ENCODE peak calls at places on chromosomes 6 and 20, in six cellular contexts. I, G, X, B, D and C are unnamed samples. For H3K9me3, the result is how much of the 10 kb centered on the place peaks cover.

GRCh38 chr20:33945391-33946079 is 48.2 kb upstream of the RALY start:
- DNase-seq in I (peak), G (no peak), X (no peak), B (no peak), D (no peak), C (no peak)

GRCh38 chr6:90350689-90351554 is 54.3 kb upstream of the BACH2 start:
- DNase-seq in I (no peak), G (no peak), X (no peak), B (no peak), D (no peak), C (no peak)

GRCh38 chr6:88339816-88340215 is 173.7 kb upstream of the CNR1 start:
- DNase-seq in I (no peak), G (no peak), X (no peak), B (no peak), D (no peak), C (no peak)

GRCh38 chr6:3227363-3228045 is at the start of gene TUBB2B:
- DNase-seq in I (no peak), G (no peak), X (peak), B (peak), D (no peak), C (no peak)

GRCh38 chr20:51750037-51750769 is 18.0 kb downstream of the ATP9A start:
- DNase-seq in I (peak), G (peak), X (peak), B (no peak), D (peak), C (no peak)

GRCh38 chr20:38181207-38181693 is 16.2 kb upstream of the TGM2 start:
- DNase-seq in I (no peak), G (no peak), X (no peak), B (no peak), D (no peak), C (no peak)

GRCh38 chr6:138162104-138162946 is 586 bp downstream of the ARFGEF3 start:
- DNase-seq in I (no peak), G (no peak), X (peak), B (no peak), D (peak), C (no peak)

GRCh38 chr6:158705386-158706126 is 55.7 kb downstream of the SYTL3 start:
- DNase-seq in I (no peak), G (no peak), X (no peak), B (no peak), D (no peak), C (no peak)

GRCh38 chr20:12936020-12936419 is 72.8 kb upstream of the SPTLC3 start:
- DNase-seq in I (no peak), G (no peak), X (no peak), B (no peak), D (no peak), C (no peak)

GRCh38 chr20:32457476-32457986 is 99.4 kb downstream of the ASXL1 start:
- DNase-seq in I (no peak), G (no peak), X (peak), B (peak), D (peak), C (no peak)

GRCh38 chr6:7249391-7249790 is 63.6 kb downstream of the SSR1 start:
- DNase-seq in I (no peak), G (no peak), X (no peak), B (no peak), D (no peak), C (no peak)

GRCh38 chr6:139423037-139423698 is 48.7 kb upstream of the CITED2 start:
- DNase-seq in I (no peak), G (no peak), X (no peak), B (no peak), D (no peak), C (no peak)

GRCh38 chr6:90790696-90791095 is 203.8 kb upstream of the MAP3K7 start:
- DNase-seq in I (peak), G (no peak), X (no peak), B (no peak), D (no peak), C (no peak)

GRCh38 chr6:29510746-29511300 is 23.1 kb upstream of the MAS1L start:
- DNase-seq in I (no peak), G (no peak), X (no peak), B (no peak), D (no peak), C (no peak)

GRCh38 chr20:58626076-58626475 is 25.0 kb upstream of the STX16 start:
- DNase-seq in I (no peak), G (no peak), X (no peak), B (no peak), D (no peak), C (no peak)

GRCh38 chr20:8021541-8022269 is 2.1 kb upstream of the TMX4 start:
- DNase-seq in I (no peak), G (no peak), X (no peak), B (no peak), D (no peak), C (no peak)

GRCh38 chr6:32825966-32826365 is 9.2 kb upstream of the HLA-DOB start:
- DNase-seq in I (no peak), G (no peak), X (no peak), B (no peak), D (no peak), C (no peak)

GRCh38 chr20:20551409-20551808 is 161.0 kb downstream of the RALGAPA2 start:
- DNase-seq in I (no peak), G (no peak), X (no peak), B (no peak), D (no peak), C (no peak)

GRCh38 chr6:82370788-82371187 is 7.2 kb downstream of the TPBG start:
- DNase-seq in I (no peak), G (no peak), X (no peak), B (no peak), D (no peak), C (no peak)

GRCh38 chr6:124679392-124679791 is 282.8 kb upstream of the RNF217 start:
- DNase-seq in I (no peak), G (no peak), X (no peak), B (no peak), D (no peak), C (no peak)

GRCh38 chr6:128993161-128993560 is 110.2 kb downstream of the LAMA2 start:
- DNase-seq in I (no peak), G (no peak), X (no peak), B (no peak), D (no peak), C (no peak)

GRCh38 chr6:128997880-128998279 is 114.9 kb downstream of the LAMA2 start:
- DNase-seq in I (no peak), G (no peak), X (no peak), B (no peak), D (no peak), C (no peak)
- H3K9me3 ChIP-seq in I (under half), G (under half), X (under half), B (under half), D (under half), C (under half)

GRCh38 chr6:110509617-110510231 is 33.3 kb upstream of the SLC22A16 start:
- DNase-seq in I (no peak), G (no peak), X (no peak), B (no peak), D (no peak), C (no peak)
- H3K9me3 ChIP-seq in I (under half), G (under half), X (under half), B (under half), D (under half), C (under half)

DNA sequence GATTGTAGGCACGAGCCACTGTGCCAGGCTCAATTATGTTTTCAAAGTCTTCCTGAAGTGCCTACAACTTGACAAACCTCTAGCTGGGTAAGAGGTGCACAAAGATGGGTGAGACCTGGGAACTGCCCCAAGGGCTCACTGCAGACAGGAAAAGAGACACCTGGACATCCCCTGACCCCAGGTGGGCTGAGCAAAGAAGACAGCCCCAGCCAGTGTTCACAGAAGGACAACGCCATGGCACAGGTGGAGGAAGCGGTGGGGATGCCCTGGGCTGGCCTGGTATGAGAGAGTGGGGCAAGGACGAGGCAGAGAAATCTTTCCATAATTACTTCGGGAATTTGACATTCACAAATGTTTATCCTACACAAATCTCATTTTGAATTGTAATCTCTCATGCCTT is 278.9 kb downstream of the SMOC2 start:
- DNase-seq in I (no peak), G (no peak), X (no peak), B (no peak), D (no peak), C (no peak)
- H3K9me3 ChIP-seq in I (half or more), G (under half), X (under half), B (under half), D (under half), C (under half)

DNA sequence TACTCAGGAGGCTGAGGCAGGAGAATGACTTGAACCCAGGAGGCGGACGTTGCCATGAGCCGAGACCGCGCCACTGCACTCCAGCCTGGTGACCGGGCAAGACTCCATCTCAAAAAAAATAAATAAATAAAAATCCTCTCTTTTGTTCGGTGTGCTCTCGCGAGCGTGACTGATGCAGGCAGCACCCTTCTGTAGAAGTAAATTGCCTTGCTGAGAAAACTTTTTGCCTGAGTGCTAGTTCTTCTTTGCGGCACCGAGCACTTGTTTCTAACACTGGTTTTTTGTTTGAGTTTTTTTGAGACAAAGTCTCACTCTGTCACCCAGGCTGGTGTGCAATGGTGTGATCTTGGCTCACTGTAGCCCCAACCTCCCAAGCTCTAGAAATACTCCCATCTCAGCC is 30.5 kb downstream of the PLN start:
- DNase-seq in I (no peak), G (no peak), X (no peak), B (no peak), D (no peak), C (no peak)
- H3K9me3 ChIP-seq in I (under half), G (under half), X (under half), B (under half), D (under half), C (under half)

GRCh38 chr6:72835749-72836148 is 213.9 kb downstream of the KCNQ5 start:
- DNase-seq in I (no peak), G (no peak), X (no peak), B (no peak), D (no peak), C (no peak)
- H3K9me3 ChIP-seq in I (under half), G (under half), X (under half), B (under half), D (under half), C (under half)

GRCh38 chr6:14170128-14170527 is 52.6 kb downstream of the CD83 start:
- DNase-seq in I (no peak), G (no peak), X (no peak), B (no peak), D (no peak), C (no peak)
- H3K9me3 ChIP-seq in I (under half), G (under half), X (under half), B (under half), D (under half), C (under half)

DNA sequence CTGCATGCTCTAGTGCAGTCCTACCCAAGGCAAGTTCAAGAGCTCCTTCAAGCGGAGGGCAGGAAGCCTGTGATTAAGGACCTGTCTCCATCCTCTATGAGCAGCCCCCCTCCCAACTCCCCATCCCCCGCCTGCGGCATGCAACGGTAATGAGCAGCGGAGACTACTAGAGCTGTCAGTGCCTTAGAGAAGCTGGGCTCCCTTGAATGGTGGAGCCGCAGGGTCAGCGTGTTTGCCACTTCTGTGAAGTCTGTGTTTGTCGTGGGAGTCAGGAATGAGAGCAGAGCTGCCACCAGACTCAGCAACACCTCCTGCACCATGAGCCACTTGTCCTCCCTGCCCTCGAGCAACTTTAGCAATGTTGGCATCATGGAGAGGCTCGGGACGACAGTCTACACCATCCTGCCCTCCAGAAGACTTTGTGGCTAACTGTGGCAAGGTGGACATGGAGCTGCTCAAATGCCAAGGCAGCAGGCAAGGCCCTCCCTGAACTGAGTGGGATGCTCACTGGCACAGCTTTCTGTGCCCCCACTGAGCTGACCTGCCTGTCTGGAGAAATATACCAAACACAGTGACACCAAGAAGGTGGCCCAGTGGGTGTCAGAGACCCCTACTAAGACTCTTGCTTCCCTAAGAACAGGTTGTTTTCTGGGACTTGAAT is 23.8 kb upstream of the SYNDIG1 start:
- DNase-seq in I (no peak), G (no peak), X (no peak), B (no peak), D (no peak), C (no peak)
- H3K9me3 ChIP-seq in I (under half), G (under half), X (under half), B (under half), D (under half), C (under half)

DNA sequence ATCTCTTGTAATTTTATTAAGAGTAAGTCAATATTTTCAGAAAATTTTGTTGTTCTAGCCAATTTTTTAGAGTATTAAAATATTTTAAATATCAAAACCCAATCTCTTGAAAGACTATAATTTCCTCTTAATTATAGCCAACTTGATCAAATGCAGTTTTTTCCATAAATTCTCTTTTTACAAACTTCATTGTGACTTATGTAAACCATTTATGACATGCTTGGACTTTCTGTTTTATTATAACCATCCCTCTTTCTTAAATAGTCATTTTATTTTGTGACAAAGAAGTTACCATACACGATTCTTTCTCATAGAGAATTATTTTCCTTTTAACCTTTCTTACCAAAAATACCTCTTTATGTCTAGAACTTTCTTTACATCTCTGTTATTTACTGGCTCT is 1075.5 kb downstream of the KHDRBS2 start:
- DNase-seq in I (no peak), G (no peak), X (no peak), B (no peak), D (no peak), C (no peak)
- H3K9me3 ChIP-seq in I (under half), G (under half), X (under half), B (under half), D (under half), C (under half)